ENCODE peak calls at places on chromosome 11, in seven cellular contexts. H is type B pancreatic cell; I is body of pancreas; P is EL; Q is CD4-positive, alpha-beta T cell; S is right atrium auricular region; Y is stimulated activated CD8-positive, alpha-beta memory T cell treated with anti-CD3 and anti-CD28 coated beads, Interleukin-2, amount 100 ng/mL, for 1 hour. G is an unnamed sample.

GRCh38 chr11:16059332-16059731 is 297.0 kb downstream of the SOX6 start:
- DNase-seq in H (no peak), I (no peak), P (no peak), Q (no peak), S (no peak), Y (no peak), G (no peak)

GRCh38 chr11:19116315-19116970 is 525 bp upstream of the ZDHHC13 start:
- DNase-seq in H (no peak), I (no peak), P (peak), Q (no peak), S (no peak), Y (no peak), G (no peak)

GRCh38 chr11:20627026-20627425 is 27.6 kb downstream of the SLC6A5 start:
- DNase-seq in H (no peak), I (no peak), P (no peak), Q (no peak), S (no peak), Y (no peak), G (no peak)

GRCh38 chr11:1705121-1706052 is 8.4 kb downstream of the KRTAP5-6 start:
- DNase-seq in H (no peak), I (no peak), P (no peak), Q (no peak), S (no peak), Y (no peak), G (no peak)

GRCh38 chr11:101133190-101133589 is 3.6 kb upstream of the PGR start:
- DNase-seq in H (no peak), I (no peak), P (no peak), Q (no peak), S (no peak), Y (no peak), G (no peak)

GRCh38 chr11:93652161-93652597 is 9.3 kb upstream of the CEP295 start:
- DNase-seq in H (no peak), I (peak), P (peak), Q (no peak), S (no peak), Y (no peak), G (no peak)

GRCh38 chr11:44014968-44015623 is 32.7 kb upstream of the ACCSL start:
- DNase-seq in H (peak), I (no peak), P (peak), Q (no peak), S (peak), Y (no peak), G (peak)

GRCh38 chr11:40099391-40100169 is 1359.9 kb downstream of the LRRC4C start:
- DNase-seq in H (no peak), I (no peak), P (no peak), Q (no peak), S (no peak), Y (no peak), G (no peak)

GRCh38 chr11:134719397-134719796 is 307.4 kb upstream of the B3GAT1 start:
- DNase-seq in H (no peak), I (no peak), P (no peak), Q (no peak), S (no peak), Y (no peak), G (peak)

GRCh38 chr11:13329670-13330401 is 52.2 kb downstream of the BMAL1 start:
- DNase-seq in H (no peak), I (no peak), P (no peak), Q (no peak), S (no peak), Y (no peak), G (no peak)

G was measured in vagina.